ENCODE peak calls at places on chromosomes 1 and 21, in five cellular contexts. X, B, H, Y and V are unnamed samples.

GRCh38 chr1:84998642-84999280 is 1.8 kb upstream of the MCOLN2 start:
- DNase-seq in B (no peak), H (no peak), X (no peak), Y (no peak), V (no peak)

GRCh38 chr1:10415211-10415930 is 14.9 kb upstream of the CENPS start:
- DNase-seq in X (no peak), Y (no peak), B (no peak), H (peak), V (peak)

GRCh38 chr1:62912028-62912638 is 128.2 kb downstream of the ATG4C start:
- DNase-seq in H (peak), X (no peak), Y (no peak), B (no peak), V (peak)

GRCh38 chr1:234607091-234608025 is 2.6 kb downstream of the IRF2BP2 start:
- DNase-seq in B (no peak), X (peak), H (no peak), Y (no peak), V (no peak)

GRCh38 chr21:46237474-46237873 is 8.9 kb upstream of the LSS start:
- DNase-seq in B (no peak), Y (no peak), H (no peak), X (no peak), V (no peak)

GRCh38 chr1:172971241-172971640 is 79.5 kb downstream of the TNFSF18 start:
- DNase-seq in Y (no peak), X (no peak), B (peak), H (no peak), V (no peak)

GRCh38 chr1:198246331-198246730 is 89.5 kb downstream of the NEK7 start:
- DNase-seq in Y (no peak), B (no peak), X (no peak), H (no peak), V (no peak)

GRCh38 chr21:44994581-44995171 is 54.8 kb downstream of the SLX9 start:
- DNase-seq in H (no peak), B (no peak), Y (no peak), X (no peak), V (no peak)

GRCh38 chr1:66436378-66437135 is 97.4 kb upstream of the SGIP1 start:
- DNase-seq in Y (peak), B (no peak), H (peak), X (no peak), V (peak)

GRCh38 chr21:16305686-16306085 is 575.9 kb downstream of the USP25 start:
- DNase-seq in B (no peak), H (no peak), Y (no peak), X (no peak), V (no peak)

GRCh38 chr1:12276225-12276624 is 46.4 kb downstream of the VPS13D start:
- DNase-seq in B (no peak), Y (no peak), X (no peak), H (peak), V (no peak)

GRCh38 chr21:45910548-45911221 is 70.9 kb upstream of the COL6A1 start:
- DNase-seq in H (no peak), X (peak), B (no peak), Y (no peak), V (no peak)

GRCh38 chr1:100628631-100629081 is 90.7 kb downstream of the GPR88 start:
- DNase-seq in X (no peak), B (no peak), Y (no peak), H (no peak), V (no peak)

GRCh38 chr1:76511226-76511625 is 356.1 kb upstream of the ST6GALNAC5 start:
- DNase-seq in H (no peak), X (no peak), Y (no peak), B (no peak), V (no peak)

GRCh38 chr1:170510163-170510562 is 21.8 kb upstream of the GORAB start:
- DNase-seq in B (no peak), H (no peak), Y (no peak), X (no peak), V (no peak)

GRCh38 chr1:78427506-78427905 is 63.3 kb upstream of the PTGFR start:
- DNase-seq in H (no peak), Y (no peak), X (no peak), B (no peak), V (no peak)

GRCh38 chr1:54989473-54989872 is 9.0 kb downstream of the TMEM61 start:
- DNase-seq in X (no peak), H (no peak), Y (no peak), B (no peak), V (no peak)

GRCh38 chr1:25095635-25096200 is 136.6 kb downstream of the SYF2 start:
- DNase-seq in B (no peak), Y (no peak), H (no peak), X (no peak), V (no peak)

GRCh38 chr1:14372526-14372925 is 226.0 kb upstream of the KAZN start:
- DNase-seq in Y (no peak), B (no peak), H (no peak), X (no peak), V (no peak)

GRCh38 chr1:100455478-100456072 is 82.4 kb upstream of the GPR88 start:
- DNase-seq in X (no peak), B (no peak), H (no peak), Y (no peak), V (peak)

GRCh38 chr1:18018381-18018780 is 89.2 kb upstream of the IGSF21 start:
- DNase-seq in X (no peak), Y (no peak), H (no peak), B (no peak), V (no peak)

GRCh38 chr1:61170328-61171238 is 88.2 kb downstream of the NFIA start:
- DNase-seq in Y (no peak), H (peak), X (no peak), B (no peak), V (peak)

GRCh38 chr21:16554522-16554921 is 824.7 kb downstream of the USP25 start:
- DNase-seq in X (peak), Y (no peak), B (no peak), H (no peak), V (no peak)

GRCh38 chr1:41021526-41022308 is at the start of gene SLFNL1:
- DNase-seq in H (peak), B (no peak), Y (no peak), X (peak), V (peak)

GRCh38 chr1:243471026-243471685 is 215.3 kb downstream of the SDCCAG8 start:
- DNase-seq in B (no peak), H (no peak), Y (no peak), X (no peak), V (no peak)

GRCh38 chr1:4129693-4130092 is 229.6 kb upstream of the C1orf174 start:
- DNase-seq in Y (no peak), X (no peak), H (no peak), B (no peak), V (no peak)

GRCh38 chr1:54950361-54951163 is 29.9 kb upstream of the TMEM61 start:
- DNase-seq in H (peak), B (peak), Y (peak), X (peak), V (peak)

GRCh38 chr1:205563927-205564441 is 59.5 kb downstream of the CDK18 start:
- DNase-seq in H (no peak), B (peak), Y (no peak), X (no peak), V (no peak)

GRCh38 chr21:27555996-27556395 is 589.1 kb upstream of the ADAMTS5 start:
- DNase-seq in H (no peak), Y (no peak), B (no peak), X (no peak), V (peak)

DNA sequence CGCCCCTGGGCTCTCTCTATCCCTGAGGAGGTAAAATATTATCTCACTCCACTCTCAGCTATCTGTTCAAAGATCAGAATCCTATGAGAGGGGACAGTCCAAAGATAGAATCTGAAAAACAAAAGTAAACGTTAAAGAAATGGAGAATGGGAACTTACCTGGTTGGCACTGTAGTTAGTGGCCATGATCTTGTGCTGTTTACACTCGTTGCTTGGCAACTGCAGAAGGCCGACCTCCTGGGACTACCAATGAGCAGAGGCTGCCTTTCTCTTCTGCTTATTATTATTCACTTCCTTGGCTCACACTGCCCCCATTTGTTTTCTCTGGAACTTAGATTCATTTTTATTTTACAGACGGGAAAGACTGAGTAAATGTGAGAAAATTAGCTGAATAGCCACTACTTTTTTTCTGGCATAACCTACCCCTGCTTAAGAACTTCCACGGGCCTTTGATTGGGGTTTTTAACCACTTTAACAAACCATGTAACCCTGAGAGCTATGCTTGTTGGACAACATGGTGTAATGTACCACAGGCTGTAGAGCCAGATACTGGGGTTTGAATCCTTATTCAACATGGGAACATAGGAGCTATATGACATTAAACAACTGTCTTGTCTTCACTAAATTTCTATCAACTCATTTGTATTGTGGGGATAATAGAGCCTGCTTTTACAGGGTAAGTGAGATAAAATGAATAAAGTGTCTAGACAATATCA is at the start of gene CFAP126:
- DNase-seq in Y (no peak), B (peak), X (peak), H (peak), V (peak)
- TF ChIP-seq CTCF in Y (no peak), B (no peak), X (peak), H (no peak), V (peak)

DNA sequence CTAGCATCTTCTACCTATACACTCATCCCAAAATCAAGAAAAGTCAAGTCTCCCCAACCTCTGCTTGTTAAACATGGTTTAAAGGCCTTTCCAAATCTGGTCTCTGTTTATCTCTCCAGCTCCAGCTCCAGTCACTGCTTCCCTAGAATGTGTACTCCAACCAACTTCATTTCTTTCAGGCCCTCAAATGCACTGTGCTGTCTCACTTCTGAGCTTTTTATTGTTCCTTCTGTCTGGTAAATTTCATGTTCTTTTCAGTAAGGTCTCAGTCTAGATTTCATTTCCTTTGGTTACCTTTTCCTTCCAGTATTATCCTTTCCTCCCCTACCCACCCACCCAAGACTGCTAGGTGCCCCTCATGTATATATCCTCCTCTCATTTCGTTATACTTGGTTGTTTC is 3.7 kb downstream of the COL24A1 start:
- DNase-seq in Y (no peak), X (no peak), B (no peak), H (no peak), V (no peak)
- TF ChIP-seq CTCF in Y (no peak), X (no peak), B (no peak), H (no peak), V (no peak)

DNA sequence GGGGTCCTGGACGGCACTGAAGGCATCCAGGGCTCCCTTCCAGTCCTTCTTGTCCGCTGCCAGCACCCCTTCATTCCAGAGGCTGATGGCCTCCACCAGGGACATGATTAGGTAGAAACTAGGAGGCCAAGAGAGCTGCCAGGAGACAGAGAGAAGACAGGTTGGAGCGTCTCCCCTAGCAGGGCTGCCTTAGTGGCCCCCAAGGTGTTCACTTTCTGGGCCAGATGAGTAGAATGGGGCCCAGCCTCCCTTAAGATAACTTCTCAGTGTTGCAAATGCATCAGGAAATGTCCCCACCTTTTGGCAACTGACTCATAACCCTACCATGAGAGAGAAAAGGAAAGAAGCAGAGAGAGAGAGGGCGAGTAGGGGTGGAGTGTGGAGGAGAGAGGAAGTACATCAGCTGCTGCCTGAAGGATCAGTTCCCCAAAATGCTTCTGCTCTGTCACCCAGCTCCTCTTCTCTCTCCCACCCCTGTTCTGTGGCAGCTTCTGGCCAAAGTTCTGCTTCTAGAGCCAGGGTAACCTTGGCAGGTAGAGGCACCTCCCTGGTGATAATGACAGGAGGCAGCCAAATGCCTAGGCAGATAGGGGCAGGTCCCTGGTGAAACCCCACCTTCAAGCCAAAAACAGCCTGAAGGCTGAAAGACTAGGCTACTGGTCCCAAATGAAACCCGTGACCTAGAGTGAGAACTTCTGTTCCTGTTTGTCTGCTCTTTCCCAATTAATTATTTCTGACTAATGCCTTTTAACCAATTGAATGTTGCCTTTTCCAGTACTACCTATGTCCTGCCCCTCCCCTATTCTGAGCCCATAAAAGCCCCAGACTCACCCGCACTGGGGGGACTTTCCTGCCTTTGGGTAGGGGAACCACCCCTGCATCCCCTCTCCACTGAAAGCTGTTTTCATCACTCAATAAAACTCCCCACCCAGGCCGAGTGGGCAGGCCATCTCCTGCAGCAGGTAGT is at the start of gene NCF2:
- DNase-seq in H (no peak), B (no peak), X (no peak), Y (no peak), V (peak)
- TF ChIP-seq CTCF in H (no peak), B (no peak), X (no peak), Y (no peak), V (no peak)

GRCh38 chr1:190373705-190374336 is 103.8 kb downstream of the BRINP3 start:
- DNase-seq in X (no peak), B (no peak), H (no peak), Y (no peak), V (no peak)
- TF ChIP-seq CTCF in X (peak), B (peak), H (no peak), Y (no peak), V (no peak)